ENCODE peak calls at places on chromosomes 5 and 9, in four cellular contexts. U is cardiac muscle cell, Z is Peyer's patch, F is prostate gland. C is an unnamed sample. For H3K9me3, the result is how much of the 10 kb centered on the place peaks cover.

GRCh38 chr5:154528005-154528594 is 50.1 kb upstream of the HAND1 start:
- DNase-seq in U (no peak), F (no peak), Z (no peak), C (peak)

GRCh38 chr9:88653926-88654325 is 118.9 kb downstream of the NXNL2 start:
- DNase-seq in F (no peak), Z (no peak), U (peak), C (no peak)

GRCh38 chr9:117723986-117724654 is 19.9 kb downstream of the TLR4 start:
- DNase-seq in U (no peak), Z (no peak), F (no peak), C (no peak)

GRCh38 chr9:127078336-127078735 is 44.1 kb downstream of the ANGPTL2 start:
- DNase-seq in U (no peak), F (no peak), Z (no peak), C (no peak)

GRCh38 chr5:113807384-113808053 is 294.0 kb downstream of the YTHDC2 start:
- DNase-seq in F (no peak), U (peak), Z (no peak), C (no peak)

GRCh38 chr5:96293966-96294886 is 138.8 kb downstream of the PCSK1 start:
- DNase-seq in Z (no peak), F (no peak), U (no peak), C (no peak)

GRCh38 chr9:110049699-110050450 is 158.1 kb downstream of the C9orf152 start:
- DNase-seq in F (no peak), Z (peak), U (no peak), C (peak)

GRCh38 chr5:94375801-94376200 is 242.6 kb downstream of the KIAA0825 start:
- DNase-seq in U (peak), Z (no peak), F (no peak), C (peak)

GRCh38 chr9:137085918-137086530 is 761 bp upstream of the MAN1B1 start:
- DNase-seq in Z (peak), U (peak), F (no peak), C (peak)

GRCh38 chr5:72242796-72243475 is 77.1 kb downstream of the MRPS27 start:
- DNase-seq in Z (no peak), U (no peak), F (no peak), C (no peak)

GRCh38 chr9:124038790-124039633 is 27.4 kb downstream of the LHX2 start:
- DNase-seq in U (no peak), Z (no peak), F (no peak), C (no peak)
- TF ChIP-seq CTCF in U (no peak), Z (no peak), F (no peak), C (peak)

DNA sequence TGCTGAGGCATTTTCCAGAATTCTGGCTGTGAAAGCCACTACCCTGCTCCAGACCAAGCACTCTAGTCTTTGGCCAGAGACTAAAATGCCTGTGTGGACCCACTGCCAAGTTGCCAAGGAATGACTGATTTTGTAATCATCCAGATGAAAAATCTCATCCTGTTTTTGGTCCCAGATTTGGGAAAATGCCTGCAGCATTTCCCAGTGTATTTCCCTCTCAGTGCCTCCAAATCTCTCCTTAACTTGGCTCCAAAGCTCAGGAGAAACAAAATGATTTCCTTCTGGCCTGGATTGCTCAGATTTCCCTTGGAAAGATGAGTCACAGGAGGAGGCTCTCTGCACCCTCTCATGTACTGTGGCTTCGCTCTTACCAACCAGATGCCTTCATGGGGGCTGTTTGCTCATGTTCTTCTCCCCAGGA is 335.2 kb upstream of the TARS1 start:
- DNase-seq in F (no peak), Z (no peak), U (peak), C (no peak)
- H3K9me3 ChIP-seq in F (under half), Z (under half), U (under half), C (under half)

GRCh38 chr9:124450931-124451661 is 845 bp downstream of the ADGRD2 start:
- DNase-seq in Z (no peak), F (no peak), U (no peak), C (no peak)
- H3K4me3 ChIP-seq in Z (no peak), F (peak), U (no peak), C (peak)

GRCh38 chr5:140262839-140263238 is 40.1 kb downstream of the PFDN1 start:
- DNase-seq in Z (no peak), U (no peak), F (no peak), C (no peak)

GRCh38 chr5:140262221-140262620 is 40.7 kb downstream of the PFDN1 start:
- DNase-seq in U (no peak), F (no peak), Z (no peak), C (no peak)

GRCh38 chr5:140259509-140259908 is 43.4 kb downstream of the PFDN1 start:
- DNase-seq in F (no peak), U (no peak), Z (no peak), C (no peak)

GRCh38 chr5:140260089-140260656 is 42.7 kb downstream of the PFDN1 start:
- DNase-seq in Z (no peak), F (no peak), U (no peak), C (no peak)

GRCh38 chr5:140261403-140262171 is 41.3 kb downstream of the PFDN1 start:
- DNase-seq in U (peak), Z (peak), F (peak), C (peak)
- TF ChIP-seq CTCF in U (peak), Z (no peak), F (no peak), C (no peak)

GRCh38 chr9:128428644-128429504 is 8.2 kb downstream of the CERCAM start:
- DNase-seq in U (peak), F (no peak), Z (no peak), C (no peak)
- H3K9me3 ChIP-seq in U (under half), F (under half), Z (under half), C (under half)

DNA sequence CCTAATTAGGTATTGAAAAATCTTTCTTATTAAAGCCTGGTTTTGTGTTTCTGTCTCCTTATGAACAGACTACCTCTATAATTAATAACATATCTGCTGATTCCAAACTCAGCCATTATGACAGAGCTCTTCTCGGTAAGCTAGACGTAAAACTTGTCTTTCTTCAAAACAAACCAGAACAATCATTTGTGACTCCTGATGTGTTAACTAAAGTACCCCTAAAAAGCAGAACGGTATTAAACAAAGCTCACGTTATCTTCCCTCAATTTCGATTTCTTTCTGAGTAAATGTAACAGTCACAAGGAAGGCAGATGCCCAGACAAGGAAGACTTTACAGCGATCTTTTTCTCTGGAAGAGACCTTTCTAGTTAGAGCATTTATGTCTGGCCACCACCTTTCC is 1.8 kb downstream of the SEMA5A start:
- DNase-seq in F (no peak), Z (no peak), U (no peak), C (no peak)
- H3K4me3 ChIP-seq in F (peak), Z (no peak), U (peak), C (peak)

DNA sequence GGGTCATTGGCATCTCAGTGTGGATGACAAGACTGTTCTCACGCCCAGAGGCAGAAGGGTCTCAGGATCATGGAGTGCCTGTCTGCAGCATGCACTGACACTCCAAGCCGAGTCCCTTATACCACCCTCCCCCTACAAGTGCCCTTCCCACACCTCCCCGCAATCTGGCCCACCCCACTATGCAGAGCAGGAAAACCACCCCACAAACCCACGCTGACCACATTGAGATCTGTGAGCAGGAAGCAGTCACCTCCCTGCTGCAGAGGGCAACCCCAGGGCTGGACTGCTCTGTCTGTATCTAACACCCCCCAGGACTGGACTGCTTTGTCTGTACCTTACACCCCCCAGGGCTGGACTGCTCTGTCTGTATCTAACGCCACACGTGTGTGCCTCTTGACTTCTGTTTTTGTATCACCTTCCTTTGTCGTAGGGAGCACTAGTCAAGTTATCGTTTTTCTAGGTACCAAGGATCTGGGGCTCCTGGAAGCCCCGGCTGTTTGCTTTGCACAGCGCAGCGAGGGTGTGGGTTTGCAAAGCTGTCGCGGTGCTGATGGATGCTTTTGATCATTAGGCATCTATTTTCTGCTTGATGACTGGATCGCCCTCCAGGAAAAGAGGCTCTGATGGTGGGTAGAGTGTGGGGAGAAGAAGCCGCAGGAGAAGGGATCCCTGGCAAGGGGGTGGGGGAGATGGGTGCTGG is 21.5 kb downstream of the OLFM1 start:
- DNase-seq in F (no peak), U (no peak), Z (no peak), C (no peak)
- TF ChIP-seq CTCF in F (no peak), U (no peak), Z (no peak), C (no peak)